ENCODE peak calls at places on chromosomes 13 and 19, in six cellular contexts. One of them, this sample, is unnamed.

GRCh38 chr19:17296278-17296677 is 6.9 kb downstream of the ABHD8 start:
- ATAC-seq in HepG2: no peak
- ATAC-seq in GM23338: no peak
- ATAC-seq in GM12878: no peak
- ATAC-seq in K562: no peak
- ATAC-seq in upper lobe of left lung: no peak
- ATAC-seq in this sample: no peak

GRCh38 chr19:33771308-33772101 is 25.2 kb upstream of the KCTD15 start:
- ATAC-seq in GM12878: peak
- ATAC-seq in K562: peak
- ATAC-seq in upper lobe of left lung: no peak
- ATAC-seq in HepG2: peak
- ATAC-seq in GM23338: peak
- ATAC-seq in this sample: peak

GRCh38 chr19:33868821-33869412 is 72.2 kb downstream of the KCTD15 start:
- ATAC-seq in upper lobe of left lung: peak
- ATAC-seq in HepG2: peak
- ATAC-seq in K562: peak
- ATAC-seq in GM12878: no peak
- ATAC-seq in GM23338: peak
- ATAC-seq in this sample: peak

GRCh38 chr13:25882732-25883357 is 169.0 kb downstream of the SHISA2 start:
- ATAC-seq in GM12878: peak
- ATAC-seq in GM23338: peak
- ATAC-seq in K562: no peak
- ATAC-seq in upper lobe of left lung: no peak
- ATAC-seq in HepG2: no peak
- ATAC-seq in this sample: no peak

GRCh38 chr13:68056816-68057710 is 826.9 kb upstream of the PCDH9 start:
- ATAC-seq in GM23338: no peak
- ATAC-seq in HepG2: peak
- ATAC-seq in upper lobe of left lung: no peak
- ATAC-seq in K562: no peak
- ATAC-seq in GM12878: no peak
- ATAC-seq in this sample: peak

GRCh38 chr13:32282096-32282711 is 33.0 kb downstream of the ZAR1L start:
- ATAC-seq in upper lobe of left lung: no peak
- ATAC-seq in K562: no peak
- ATAC-seq in HepG2: no peak
- ATAC-seq in GM12878: no peak
- ATAC-seq in GM23338: no peak
- ATAC-seq in this sample: no peak

GRCh38 chr19:10158485-10158884 is 36.3 kb downstream of the DNMT1 start:
- ATAC-seq in GM12878: no peak
- ATAC-seq in K562: no peak
- ATAC-seq in HepG2: no peak
- ATAC-seq in GM23338: no peak
- ATAC-seq in upper lobe of left lung: no peak
- ATAC-seq in this sample: no peak

GRCh38 chr19:35715981-35716734 is 1.6 kb upstream of the KMT2B start:
- ATAC-seq in K562: peak
- ATAC-seq in HepG2: peak
- ATAC-seq in GM12878: peak
- ATAC-seq in upper lobe of left lung: no peak
- ATAC-seq in GM23338: peak
- ATAC-seq in this sample: peak

GRCh38 chr13:44224433-44225149 is 149.0 kb upstream of the SERP2 start:
- ATAC-seq in upper lobe of left lung: peak
- ATAC-seq in HepG2: no peak
- ATAC-seq in GM23338: no peak
- ATAC-seq in K562: no peak
- ATAC-seq in GM12878: no peak
- ATAC-seq in this sample: peak
- TF ChIP-seq POLR2AphosphoS5 in upper lobe of left lung: no peak
- TF ChIP-seq POLR2AphosphoS5 in HepG2: no peak
- TF ChIP-seq POLR2AphosphoS5 in GM23338: no peak
- TF ChIP-seq POLR2AphosphoS5 in K562: no peak
- TF ChIP-seq POLR2AphosphoS5 in GM12878: no peak
- TF ChIP-seq POLR2AphosphoS5 in this sample: peak

GRCh38 chr19:22263121-22263520 is 23.1 kb upstream of the ZNF729 start:
- ATAC-seq in upper lobe of left lung: no peak
- ATAC-seq in K562: no peak
- ATAC-seq in HepG2: no peak
- ATAC-seq in GM12878: no peak
- ATAC-seq in GM23338: no peak
- ATAC-seq in this sample: no peak
- TF ChIP-seq POLR2AphosphoS5 in upper lobe of left lung: no peak
- TF ChIP-seq POLR2AphosphoS5 in K562: no peak
- TF ChIP-seq POLR2AphosphoS5 in HepG2: no peak
- TF ChIP-seq POLR2AphosphoS5 in GM12878: no peak
- TF ChIP-seq POLR2AphosphoS5 in GM23338: no peak
- TF ChIP-seq POLR2AphosphoS5 in this sample: no peak

DNA sequence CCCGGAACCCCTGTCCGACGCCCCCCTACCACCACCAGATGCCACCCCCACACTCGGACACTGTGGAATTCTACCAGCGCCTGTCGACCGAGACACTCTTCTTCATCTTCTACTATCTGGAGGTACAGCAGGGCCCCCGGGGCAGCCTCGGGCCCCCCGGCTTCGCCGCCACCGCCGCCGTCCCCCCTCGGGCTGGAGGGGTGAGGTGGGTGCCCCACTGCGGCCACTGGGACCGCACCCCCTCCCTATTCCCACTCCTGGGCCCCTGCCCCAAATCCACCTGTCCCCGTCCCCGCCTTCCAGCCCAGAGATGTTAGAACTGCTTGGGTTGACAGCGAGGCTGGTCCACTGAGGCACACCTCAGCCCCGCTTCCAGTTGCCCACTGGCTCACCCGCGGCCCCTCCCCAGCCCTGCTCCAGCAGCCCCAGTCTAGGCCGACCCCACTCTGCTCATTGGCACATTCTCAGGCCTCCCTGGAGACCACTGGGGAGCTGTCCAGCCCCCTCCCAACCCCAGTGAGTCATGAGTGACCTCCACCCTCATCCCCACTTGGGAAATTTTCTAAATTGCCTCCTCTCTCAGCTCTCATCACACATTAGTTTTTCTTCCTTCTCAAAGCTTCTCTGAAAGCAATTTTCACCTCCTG is 6.5 kb downstream of the LENG1 start:
- ATAC-seq in K562: no peak
- ATAC-seq in HepG2: no peak
- ATAC-seq in GM23338: no peak
- ATAC-seq in upper lobe of left lung: no peak
- ATAC-seq in GM12878: no peak
- ATAC-seq in this sample: peak
- TF ChIP-seq POLR2AphosphoS5 in K562: no peak
- TF ChIP-seq POLR2AphosphoS5 in HepG2: no peak
- TF ChIP-seq POLR2AphosphoS5 in GM23338: no peak
- TF ChIP-seq POLR2AphosphoS5 in upper lobe of left lung: no peak
- TF ChIP-seq POLR2AphosphoS5 in GM12878: no peak
- TF ChIP-seq POLR2AphosphoS5 in this sample: no peak

GRCh38 chr13:77510156-77510555 is 25.4 kb upstream of the SCEL start:
- ATAC-seq in upper lobe of left lung: no peak
- ATAC-seq in K562: no peak
- ATAC-seq in GM12878: no peak
- ATAC-seq in HepG2: no peak
- ATAC-seq in GM23338: no peak
- ATAC-seq in this sample: no peak

GRCh38 chr13:77509221-77509620 is 26.3 kb upstream of the SCEL start:
- ATAC-seq in GM23338: no peak
- ATAC-seq in HepG2: no peak
- ATAC-seq in K562: no peak
- ATAC-seq in upper lobe of left lung: no peak
- ATAC-seq in GM12878: no peak
- ATAC-seq in this sample: no peak

GRCh38 chr13:77506874-77507273 is 28.6 kb upstream of the SCEL start:
- ATAC-seq in HepG2: no peak
- ATAC-seq in GM12878: no peak
- ATAC-seq in GM23338: no peak
- ATAC-seq in K562: no peak
- ATAC-seq in upper lobe of left lung: no peak
- ATAC-seq in this sample: no peak

GRCh38 chr13:77511552-77511951 is 24.0 kb upstream of the SCEL start:
- ATAC-seq in upper lobe of left lung: no peak
- ATAC-seq in HepG2: no peak
- ATAC-seq in GM12878: no peak
- ATAC-seq in K562: no peak
- ATAC-seq in GM23338: no peak
- ATAC-seq in this sample: no peak

DNA sequence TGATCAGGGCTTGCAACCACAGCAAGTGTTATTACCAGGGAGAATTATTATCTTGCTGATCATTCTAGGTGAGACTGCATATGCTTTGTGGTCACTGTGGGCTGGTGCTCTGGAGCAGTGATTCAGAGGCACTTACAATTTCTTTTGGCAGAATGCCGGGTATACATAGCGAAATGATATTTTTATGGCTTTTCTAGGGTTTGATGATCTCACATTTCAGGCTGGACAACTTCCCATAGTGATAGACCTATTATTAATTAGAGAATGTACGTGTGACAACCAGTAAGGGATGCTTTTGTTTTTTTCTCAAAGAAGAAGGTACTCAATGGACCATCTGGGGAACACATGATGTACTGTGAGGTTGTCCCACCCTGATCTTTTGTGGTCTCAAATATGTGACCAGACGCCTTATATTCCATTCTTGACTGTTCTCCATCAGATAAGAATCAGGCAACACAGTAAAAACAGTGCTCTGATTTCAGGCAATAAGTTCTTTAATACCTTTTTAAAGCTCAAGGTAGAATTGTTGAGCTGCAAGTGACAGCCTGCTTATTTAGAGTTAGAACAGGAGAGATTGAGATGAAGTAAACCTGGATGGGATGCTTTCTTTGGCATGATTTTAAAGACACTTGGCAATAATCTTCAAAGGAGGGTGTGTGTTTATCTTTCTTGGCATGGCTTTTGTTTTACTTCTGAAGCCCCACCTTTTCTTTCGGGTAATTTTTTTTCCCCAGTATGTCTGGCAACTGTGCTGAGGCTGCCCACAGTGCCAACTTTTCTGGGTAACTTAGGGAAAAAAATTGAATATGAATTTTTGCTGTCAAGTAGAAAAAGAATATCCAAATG is 27.4 kb upstream of the SCEL start:
- ATAC-seq in upper lobe of left lung: no peak
- ATAC-seq in HepG2: no peak
- ATAC-seq in GM12878: peak
- ATAC-seq in K562: no peak
- ATAC-seq in GM23338: no peak
- ATAC-seq in this sample: no peak
- TF ChIP-seq POLR2AphosphoS5 in upper lobe of left lung: no peak
- TF ChIP-seq POLR2AphosphoS5 in HepG2: no peak
- TF ChIP-seq POLR2AphosphoS5 in GM12878: no peak
- TF ChIP-seq POLR2AphosphoS5 in K562: no peak
- TF ChIP-seq POLR2AphosphoS5 in GM23338: no peak
- TF ChIP-seq POLR2AphosphoS5 in this sample: no peak

GRCh38 chr13:110471833-110472162 is 89.7 kb downstream of the RAB20 start:
- ATAC-seq in GM23338: no peak
- ATAC-seq in K562: peak
- ATAC-seq in GM12878: peak
- ATAC-seq in upper lobe of left lung: no peak
- ATAC-seq in HepG2: no peak
- ATAC-seq in this sample: peak
- TF ChIP-seq POLR2AphosphoS5 in GM23338: no peak
- TF ChIP-seq POLR2AphosphoS5 in K562: no peak
- TF ChIP-seq POLR2AphosphoS5 in GM12878: peak
- TF ChIP-seq POLR2AphosphoS5 in upper lobe of left lung: peak
- TF ChIP-seq POLR2AphosphoS5 in HepG2: no peak
- TF ChIP-seq POLR2AphosphoS5 in this sample: no peak

GRCh38 chr19:40466219-40467006 is at the start of gene SPTBN4:
- ATAC-seq in GM23338: no peak
- ATAC-seq in K562: no peak
- ATAC-seq in HepG2: peak
- ATAC-seq in upper lobe of left lung: no peak
- ATAC-seq in GM12878: peak
- ATAC-seq in this sample: no peak
- TF ChIP-seq POLR2AphosphoS5 in GM23338: no peak
- TF ChIP-seq POLR2AphosphoS5 in K562: no peak
- TF ChIP-seq POLR2AphosphoS5 in HepG2: no peak
- TF ChIP-seq POLR2AphosphoS5 in upper lobe of left lung: no peak
- TF ChIP-seq POLR2AphosphoS5 in GM12878: no peak
- TF ChIP-seq POLR2AphosphoS5 in this sample: no peak

GRCh38 chr19:22422220-22422619 is at the start of gene ZNF98:
- ATAC-seq in GM23338: no peak
- ATAC-seq in GM12878: no peak
- ATAC-seq in K562: no peak
- ATAC-seq in upper lobe of left lung: no peak
- ATAC-seq in HepG2: no peak
- ATAC-seq in this sample: peak

GRCh38 chr19:22426901-22427300 is 4.8 kb upstream of the ZNF98 start:
- ATAC-seq in K562: no peak
- ATAC-seq in upper lobe of left lung: no peak
- ATAC-seq in HepG2: no peak
- ATAC-seq in GM12878: no peak
- ATAC-seq in GM23338: no peak
- ATAC-seq in this sample: no peak

GRCh38 chr19:22421797-22422196 is 349 bp downstream of the ZNF98 start:
- ATAC-seq in HepG2: no peak
- ATAC-seq in GM23338: no peak
- ATAC-seq in K562: no peak
- ATAC-seq in GM12878: no peak
- ATAC-seq in upper lobe of left lung: no peak
- ATAC-seq in this sample: no peak

GRCh38 chr19:22428299-22428913 is 6.3 kb upstream of the ZNF98 start:
- ATAC-seq in HepG2: no peak
- ATAC-seq in GM12878: no peak
- ATAC-seq in GM23338: no peak
- ATAC-seq in K562: no peak
- ATAC-seq in upper lobe of left lung: no peak
- ATAC-seq in this sample: no peak

GRCh38 chr19:22427587-22428298 is 5.6 kb upstream of the ZNF98 start:
- ATAC-seq in K562: no peak
- ATAC-seq in HepG2: no peak
- ATAC-seq in GM12878: no peak
- ATAC-seq in GM23338: no peak
- ATAC-seq in upper lobe of left lung: no peak
- ATAC-seq in this sample: peak
- TF ChIP-seq POLR2AphosphoS5 in K562: no peak
- TF ChIP-seq POLR2AphosphoS5 in HepG2: no peak
- TF ChIP-seq POLR2AphosphoS5 in GM12878: no peak
- TF ChIP-seq POLR2AphosphoS5 in GM23338: no peak
- TF ChIP-seq POLR2AphosphoS5 in upper lobe of left lung: no peak
- TF ChIP-seq POLR2AphosphoS5 in this sample: no peak

GRCh38 chr19:42198676-42199439 is 18.6 kb downstream of the DEDD2 start:
- ATAC-seq in GM12878: peak
- ATAC-seq in upper lobe of left lung: peak
- ATAC-seq in HepG2: no peak
- ATAC-seq in K562: no peak
- ATAC-seq in GM23338: no peak
- ATAC-seq in this sample: peak
- TF ChIP-seq POLR2AphosphoS5 in GM12878: peak
- TF ChIP-seq POLR2AphosphoS5 in upper lobe of left lung: peak
- TF ChIP-seq POLR2AphosphoS5 in HepG2: no peak
- TF ChIP-seq POLR2AphosphoS5 in K562: no peak
- TF ChIP-seq POLR2AphosphoS5 in GM23338: no peak
- TF ChIP-seq POLR2AphosphoS5 in this sample: no peak